ENCODE peak calls at places on chromosome 1, in nine cellular contexts. I is A172; C is CD4-positive, alpha-beta T cell; X is activated T-helper 9 cell treated with anti-CD3 and anti-CD28 coated beads, Interleukin-2, amount 50 U/mL, for 16 hours; R is type B pancreatic cell; L is breast epithelium; Z is AML-193; K is fibroblast of lung; T is activated CD4-positive, alpha-beta T cell treated with anti-CD3 and anti-CD28 coated beads, Interleukin-2, amount 50 U/mL, for 48 hours. A is an unnamed sample.

GRCh38 chr1:20726107-20726911 is 6.2 kb downstream of the SH2D5 start:
- DNase-seq in L (no peak), C (no peak), X (no peak), K (no peak), T (no peak), Z (no peak), R (peak; percentile 65), I (no peak), A (no peak)

GRCh38 chr1:239056940-239057339 is 329.4 kb upstream of the CHRM3 start:
- DNase-seq in L (no peak), R (no peak), Z (no peak), T (no peak), K (no peak), C (no peak), X (no peak), I (no peak), A (no peak)

GRCh38 chr1:84892657-84893618 is at the start of gene LPAR3:
- DNase-seq in I (no peak), R (no peak), Z (no peak), X (peak; percentile 16), C (no peak), T (peak; percentile 44), K (no peak), L (no peak), A (peak; percentile 81)

GRCh38 chr1:153790282-153790995 is 15.2 kb downstream of the SLC27A3 start:
- DNase-seq in C (no peak), T (no peak), I (no peak), X (no peak), R (no peak), L (peak; percentile 68), Z (peak; percentile 47), K (peak; percentile 65), A (peak; percentile 63)

GRCh38 chr1:24828887-24829192 is 83.6 kb downstream of the CLIC4 start:
- DNase-seq in Z (no peak), K (no peak), I (no peak), T (no peak), X (no peak), C (no peak), R (no peak), L (no peak), A (no peak)

GRCh38 chr1:161994153-161994814 is 29.4 kb downstream of the OLFML2B start:
- DNase-seq in I (no peak), L (no peak), X (no peak), C (no peak), Z (no peak), T (no peak), R (no peak), K (peak; percentile 85), A (no peak)

GRCh38 chr1:231053493-231054162 is 13.6 kb upstream of the FAM89A start:
- DNase-seq in L (no peak), R (no peak), X (no peak), I (peak; percentile 66), Z (peak; percentile 61), K (peak; percentile 94), T (peak; percentile 28), C (no peak), A (peak; percentile 85)

GRCh38 chr1:36024761-36025303 is 59.1 kb upstream of the TEKT2 start:
- DNase-seq in I (no peak), K (no peak), T (no peak), Z (no peak), X (no peak), L (no peak), R (no peak), C (no peak), A (no peak)

A was measured in body of pancreas.